ENCODE peak calls at places on chromosome 10, in six cellular contexts. Q is PC-3, M is neural progenitor cell, G is GM23338, I is SK-N-SH, R is HCT116. N is an unnamed sample.

GRCh38 chr10:5888843-5889623 is 660 bp downstream of the ANKRD16 start:
- DNase-seq in M (peak), R (no peak), G (peak), I (peak), Q (peak), N (peak)

GRCh38 chr10:3781458-3782098 is 3.4 kb downstream of the KLF6 start:
- DNase-seq in R (no peak), I (no peak), Q (peak), M (no peak), G (no peak), N (no peak)

GRCh38 chr10:101130984-101131961 is at the start of gene TLX1:
- DNase-seq in R (no peak), I (peak), Q (no peak), G (peak), M (peak), N (no peak)

GRCh38 chr10:46255696-46256355 is 31.0 kb upstream of the ANTXRL start:
- DNase-seq in I (peak), M (peak), G (peak), Q (peak), R (peak), N (peak)

GRCh38 chr10:114694735-114695134 is 36.7 kb upstream of the ABLIM1 start:
- DNase-seq in Q (peak), M (peak), I (peak), G (peak), R (peak), N (peak)

GRCh38 chr10:2866569-2866968 is 200.8 kb upstream of the PFKP start:
- DNase-seq in Q (no peak), R (no peak), M (no peak), I (no peak), G (no peak), N (no peak)

GRCh38 chr10:4127518-4128315 is 342.7 kb upstream of the KLF6 start:
- DNase-seq in Q (peak), R (no peak), I (no peak), G (peak), M (no peak), N (peak)

GRCh38 chr10:84537447-84537931 is 209.1 kb downstream of the CCSER2 start:
- DNase-seq in R (peak), G (peak), I (peak), M (peak), Q (peak), N (peak)

GRCh38 chr10:6953131-6953834 is 373.2 kb upstream of the PRKCQ start:
- DNase-seq in I (no peak), R (no peak), M (no peak), Q (no peak), G (no peak), N (no peak)

GRCh38 chr10:72277340-72277995 is 3.7 kb downstream of the DDIT4 start:
- DNase-seq in R (no peak), Q (no peak), I (no peak), G (peak), M (no peak), N (no peak)

GRCh38 chr10:13877154-13877909 is 290.6 kb downstream of the PRPF18 start:
- DNase-seq in M (no peak), R (no peak), Q (no peak), I (no peak), G (peak), N (no peak)

GRCh38 chr10:81179805-81180452 is 642.2 kb downstream of the SH2D4B start:
- DNase-seq in I (peak), M (peak), G (peak), R (no peak), Q (peak), N (peak)

GRCh38 chr10:104492349-104492940 is 138.8 kb downstream of the CFAP58 start:
- DNase-seq in R (no peak), I (no peak), Q (no peak), M (no peak), G (no peak), N (peak)

GRCh38 chr10:672139-672538 is 17.3 kb downstream of the DIP2C start:
- DNase-seq in I (no peak), Q (no peak), R (no peak), M (no peak), G (no peak), N (no peak)

GRCh38 chr10:132363921-132364593 is 32.1 kb downstream of the LRRC27 start:
- DNase-seq in G (no peak), I (peak), R (no peak), M (peak), Q (peak), N (peak)

GRCh38 chr10:61869276-61869675 is 32.2 kb upstream of the ARID5B start:
- DNase-seq in Q (no peak), M (no peak), G (no peak), R (no peak), I (no peak), N (no peak)
- H3K4me3 ChIP-seq in Q (no peak), M (no peak), G (no peak), R (no peak), I (no peak), N (no peak)

DNA sequence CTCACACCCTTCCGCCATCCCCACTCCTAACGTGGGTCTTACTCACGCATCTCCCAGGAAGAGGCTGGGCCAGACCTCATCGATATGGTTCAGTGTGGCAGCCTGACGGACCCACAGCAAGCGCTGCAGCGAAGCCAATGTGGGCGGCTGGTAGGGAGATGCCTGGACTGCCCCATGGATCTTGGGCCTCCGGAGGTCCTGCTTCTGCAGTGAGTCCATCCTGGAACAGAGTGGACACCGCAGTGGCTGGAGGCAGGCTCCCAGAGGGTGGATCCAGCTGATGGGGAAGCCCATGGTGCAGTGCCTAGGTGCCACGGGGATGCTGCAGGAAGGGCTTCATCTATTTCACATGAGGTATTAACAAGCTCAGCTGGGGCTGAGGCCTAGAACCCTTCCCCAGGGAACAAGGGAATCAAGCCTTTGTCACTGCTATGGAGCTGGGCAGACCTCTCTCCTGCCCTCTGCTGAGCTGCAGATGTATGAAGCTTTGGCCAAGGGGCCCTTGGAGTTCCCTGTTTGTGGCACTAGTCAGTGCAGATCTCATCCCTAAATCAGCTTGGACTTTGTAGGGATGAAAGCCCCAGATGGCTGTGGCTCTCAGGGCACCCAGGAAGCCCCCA is 13.7 kb upstream of the SAMD8 start:
- DNase-seq in I (no peak), M (peak), G (peak), Q (peak), R (no peak), N (no peak)
- TF ChIP-seq CTCF in I (peak), M (peak), G (no peak), Q (peak), R (peak), N (peak)

GRCh38 chr10:126448091-126448490 is 59.8 kb upstream of the ADAM12 start:
- DNase-seq in G (no peak), Q (no peak), M (no peak), I (no peak), R (no peak), N (no peak)
- TF ChIP-seq EZH2phosphoT487 in G (no peak), Q (no peak), M (no peak), I (no peak), R (no peak), N (no peak)

DNA sequence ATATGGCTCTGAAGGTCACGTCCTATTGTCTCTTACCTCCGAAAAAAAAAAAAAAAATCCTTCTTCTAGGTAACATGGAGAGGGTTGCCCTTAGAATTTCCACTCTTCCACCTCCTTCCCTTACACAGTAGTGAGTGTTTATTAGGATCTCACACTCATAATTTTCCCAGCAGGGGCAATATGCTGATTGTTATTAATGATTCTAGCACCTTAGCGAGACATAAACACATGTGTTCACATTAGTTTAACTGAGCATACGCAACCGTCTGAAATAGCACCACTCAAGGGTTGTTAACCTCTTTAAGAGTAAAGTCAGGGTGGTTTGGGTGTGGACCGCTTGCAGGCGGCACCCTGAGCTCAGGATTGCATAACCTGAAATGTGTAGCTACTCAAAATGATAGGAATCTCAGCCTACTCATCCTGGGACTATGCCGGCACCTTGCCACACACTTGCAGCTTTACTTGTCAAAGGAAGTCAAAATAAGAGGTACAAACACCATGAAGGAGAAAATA is 52.2 kb downstream of the CPEB3 start:
- DNase-seq in G (peak), I (no peak), M (no peak), Q (peak), R (no peak), N (peak)
- H3K4me3 ChIP-seq in G (peak), I (peak), M (peak), Q (peak), R (no peak), N (peak)

GRCh38 chr10:42428534-42428933 is 209.8 kb downstream of the ZNF33B start:
- DNase-seq in R (peak), M (no peak), G (peak), Q (peak), I (peak), N (no peak)
- TF ChIP-seq CTCF in R (peak), M (peak), G (peak), Q (peak), I (peak), N (peak)

GRCh38 chr10:111076682-111077661 is at the start of gene ADRA2A:
- DNase-seq in M (peak), I (peak), R (no peak), G (peak), Q (peak), N (peak)
- TF ChIP-seq EZH2phosphoT487 in M (peak), I (no peak), R (no peak), G (no peak), Q (no peak), N (no peak)

GRCh38 chr10:102132563-102133372 is at the start of gene PPRC1:
- DNase-seq in R (peak), I (peak), G (peak), M (peak), Q (peak), N (peak)

GRCh38 chr10:102134416-102134815 is 1.6 kb downstream of the PPRC1 start:
- DNase-seq in I (no peak), M (no peak), Q (no peak), G (no peak), R (no peak), N (no peak)

GRCh38 chr10:102131286-102132170 is 1.3 kb upstream of the PPRC1 start:
- DNase-seq in R (no peak), I (no peak), Q (peak), G (no peak), M (no peak), N (no peak)

GRCh38 chr10:102133373-102134195 is 744 bp downstream of the PPRC1 start:
- DNase-seq in Q (peak), I (peak), G (peak), M (peak), R (no peak), N (peak)

DNA sequence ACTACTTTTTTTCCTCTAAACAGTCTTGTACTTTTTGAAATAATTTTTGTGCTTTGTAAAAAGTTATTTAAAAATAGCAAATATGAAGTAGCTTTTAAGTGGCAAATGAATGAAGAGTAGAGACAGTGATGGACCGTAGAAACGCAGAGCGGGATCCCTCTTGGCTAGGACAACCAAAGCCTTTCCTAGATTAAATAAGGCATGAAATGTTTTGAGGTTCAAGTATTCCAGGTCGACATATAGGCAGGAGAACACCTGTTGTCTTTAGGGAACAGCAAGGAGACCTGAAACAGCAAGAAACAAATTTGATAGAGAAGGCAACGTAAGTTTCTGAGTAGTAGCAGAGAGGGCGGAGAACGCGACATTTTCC is 662 bp upstream of the PPRC1 start:
- DNase-seq in I (no peak), R (no peak), Q (no peak), G (peak), M (no peak), N (no peak)
- H3K4me3 ChIP-seq in I (peak), R (peak), Q (peak), G (peak), M (peak), N (peak)

DNA sequence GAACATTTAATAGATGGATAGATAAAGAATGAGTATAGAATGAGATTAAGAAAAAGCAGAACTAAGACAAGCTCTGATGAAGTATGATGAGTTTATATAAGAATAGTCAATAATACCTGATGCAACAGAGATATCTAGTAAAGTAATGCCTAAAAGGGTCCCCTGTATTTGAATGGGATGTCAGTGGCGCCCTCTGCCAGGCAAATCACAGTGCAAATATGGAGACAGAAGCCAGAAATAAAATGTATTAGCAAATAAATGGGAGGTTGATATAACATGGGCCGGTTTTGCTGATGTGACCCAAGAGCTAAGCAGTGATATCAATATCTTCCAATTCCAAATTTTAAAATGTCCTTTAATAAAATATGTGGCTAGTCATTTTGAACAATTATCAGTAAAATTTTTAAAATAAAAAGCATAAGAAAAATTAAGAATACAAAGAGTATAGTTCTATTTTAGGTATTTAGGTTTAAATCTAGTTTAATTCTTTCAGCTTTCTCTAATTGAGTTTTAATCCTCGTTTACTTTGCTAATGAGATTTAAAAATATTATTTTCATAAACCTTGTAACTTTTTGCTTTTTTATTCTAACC is 62.6 kb downstream of the ADK start:
- DNase-seq in I (peak), R (peak), G (peak), M (no peak), Q (peak), N (peak)
- TF ChIP-seq CTCF in I (peak), R (peak), G (peak), M (peak), Q (peak), N (peak)

N was measured in hepatocyte.